ENCODE peak calls at places on chromosome 1, in six cellular contexts. One of them, this sample, is unnamed.

GRCh38 chr1:157994081-157994581 is 686 bp downstream of the KIRREL1 start:
- ATAC-seq in heart left ventricle: peak; percentile 37
- ATAC-seq in right lobe of liver: no peak
- ATAC-seq in HCT116: peak; percentile 32
- ATAC-seq in upper lobe of left lung: peak; percentile 52
- ATAC-seq in HepG2: no peak
- ATAC-seq in this sample: no peak

GRCh38 chr1:183262628-183263220 is 76.7 kb downstream of the LAMC2 start:
- ATAC-seq in heart left ventricle: no peak
- ATAC-seq in right lobe of liver: no peak
- ATAC-seq in HCT116: no peak
- ATAC-seq in upper lobe of left lung: no peak
- ATAC-seq in HepG2: no peak
- ATAC-seq in this sample: no peak

GRCh38 chr1:199646761-199647160 is 380.7 kb upstream of the NR5A2 start:
- ATAC-seq in heart left ventricle: no peak
- ATAC-seq in right lobe of liver: peak; percentile 99
- ATAC-seq in HCT116: no peak
- ATAC-seq in upper lobe of left lung: no peak
- ATAC-seq in HepG2: peak; percentile 74
- ATAC-seq in this sample: no peak

GRCh38 chr1:172146149-172146850 is 274.2 kb upstream of the C1orf105 start:
- ATAC-seq in heart left ventricle: no peak
- ATAC-seq in right lobe of liver: no peak
- ATAC-seq in HCT116: no peak
- ATAC-seq in upper lobe of left lung: no peak
- ATAC-seq in HepG2: no peak
- ATAC-seq in this sample: no peak

GRCh38 chr1:98797506-98797905 is 136.0 kb downstream of the SNX7 start:
- ATAC-seq in heart left ventricle: no peak
- ATAC-seq in right lobe of liver: no peak
- ATAC-seq in HCT116: no peak
- ATAC-seq in upper lobe of left lung: no peak
- ATAC-seq in HepG2: no peak
- ATAC-seq in this sample: no peak

GRCh38 chr1:21680918-21681317 is 11.8 kb upstream of the RAP1GAP start:
- ATAC-seq in heart left ventricle: no peak
- ATAC-seq in right lobe of liver: no peak
- ATAC-seq in HCT116: no peak
- ATAC-seq in upper lobe of left lung: no peak
- ATAC-seq in HepG2: no peak
- ATAC-seq in this sample: no peak

GRCh38 chr1:22471610-22472009 is 20.0 kb downstream of the ZBTB40 start:
- ATAC-seq in heart left ventricle: peak; percentile 6
- ATAC-seq in right lobe of liver: no peak
- ATAC-seq in HCT116: no peak
- ATAC-seq in upper lobe of left lung: no peak
- ATAC-seq in HepG2: no peak
- ATAC-seq in this sample: no peak

GRCh38 chr1:183945432-183946308 is 91.9 kb downstream of the COLGALT2 start:
- ATAC-seq in heart left ventricle: no peak
- ATAC-seq in right lobe of liver: no peak
- ATAC-seq in HCT116: no peak
- ATAC-seq in upper lobe of left lung: peak; percentile 36
- ATAC-seq in HepG2: no peak
- ATAC-seq in this sample: no peak

GRCh38 chr1:159088050-159088449 is 11.5 kb upstream of the AIM2 start:
- ATAC-seq in heart left ventricle: no peak
- ATAC-seq in right lobe of liver: no peak
- ATAC-seq in HCT116: no peak
- ATAC-seq in upper lobe of left lung: no peak
- ATAC-seq in HepG2: no peak
- ATAC-seq in this sample: no peak

DNA sequence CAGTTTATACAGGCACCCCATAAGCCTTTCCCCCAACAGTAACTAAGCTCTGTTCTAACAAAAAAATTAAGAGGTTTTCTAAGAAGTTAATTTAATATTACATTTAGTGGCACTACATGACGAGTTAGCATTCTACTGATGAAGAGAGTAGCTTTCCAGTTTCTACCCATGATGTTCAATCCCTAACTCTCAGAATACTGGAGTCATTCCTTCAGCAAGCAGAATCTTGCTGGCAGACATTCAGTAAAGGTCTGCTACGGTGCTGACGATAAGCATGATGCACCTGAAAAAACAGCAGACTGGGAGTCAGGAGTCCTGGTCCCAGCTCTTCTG is 24.5 kb downstream of the SRSF4 start:
- ATAC-seq in heart left ventricle: no peak
- ATAC-seq in right lobe of liver: no peak
- ATAC-seq in HCT116: no peak
- ATAC-seq in upper lobe of left lung: no peak
- ATAC-seq in HepG2: no peak
- ATAC-seq in this sample: no peak
- H3K27ac ChIP-seq in heart left ventricle: peak overlapping the region; percentile 36
- H3K27ac ChIP-seq in right lobe of liver: no peak overlapping the region
- H3K27ac ChIP-seq in HCT116: no peak overlapping the region
- H3K27ac ChIP-seq in upper lobe of left lung: peak overlapping the region; percentile 68
- H3K27ac ChIP-seq in HepG2: no peak overlapping the region
- H3K27ac ChIP-seq in this sample: peak overlapping the region; percentile 61

GRCh38 chr1:5638582-5638981 is 353.6 kb downstream of the NPHP4 start:
- ATAC-seq in heart left ventricle: no peak
- ATAC-seq in right lobe of liver: no peak
- ATAC-seq in HCT116: no peak
- ATAC-seq in upper lobe of left lung: no peak
- ATAC-seq in HepG2: no peak
- ATAC-seq in this sample: no peak

GRCh38 chr1:5643360-5644090 is 348.7 kb downstream of the NPHP4 start:
- ATAC-seq in heart left ventricle: no peak
- ATAC-seq in right lobe of liver: no peak
- ATAC-seq in HCT116: no peak
- ATAC-seq in upper lobe of left lung: no peak
- ATAC-seq in HepG2: no peak
- ATAC-seq in this sample: no peak

GRCh38 chr1:5639323-5639722 is 352.9 kb downstream of the NPHP4 start:
- ATAC-seq in heart left ventricle: no peak
- ATAC-seq in right lobe of liver: no peak
- ATAC-seq in HCT116: no peak
- ATAC-seq in upper lobe of left lung: no peak
- ATAC-seq in HepG2: no peak
- ATAC-seq in this sample: no peak

GRCh38 chr1:5644281-5645134 is 347.7 kb downstream of the NPHP4 start:
- ATAC-seq in heart left ventricle: no peak
- ATAC-seq in right lobe of liver: no peak
- ATAC-seq in HCT116: no peak
- ATAC-seq in upper lobe of left lung: no peak
- ATAC-seq in HepG2: no peak
- ATAC-seq in this sample: no peak

DNA sequence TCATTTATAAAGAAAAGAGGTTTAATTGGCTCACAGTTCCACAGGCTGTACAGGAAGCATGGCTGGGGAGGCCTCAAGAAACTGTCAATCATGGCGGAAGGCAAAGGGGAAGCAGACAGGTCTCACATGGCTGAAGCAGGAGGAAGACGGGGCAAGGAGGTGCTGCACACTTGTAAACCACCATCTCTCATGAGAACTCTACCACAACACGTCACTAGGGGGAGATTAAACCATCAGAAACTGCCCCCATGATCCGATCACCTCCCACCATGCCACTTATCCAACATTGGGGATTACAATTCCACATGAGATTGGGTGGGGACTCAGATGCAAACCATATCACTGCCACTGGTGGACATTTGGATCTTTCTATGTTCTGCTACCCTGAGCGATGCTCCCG is 351.4 kb downstream of the NPHP4 start:
- ATAC-seq in heart left ventricle: no peak
- ATAC-seq in right lobe of liver: no peak
- ATAC-seq in HCT116: peak; percentile 82
- ATAC-seq in upper lobe of left lung: no peak
- ATAC-seq in HepG2: no peak
- ATAC-seq in this sample: no peak
- TF ChIP-seq POLR2A in heart left ventricle: no peak
- TF ChIP-seq POLR2A in right lobe of liver: no peak
- TF ChIP-seq POLR2A in HCT116: no peak
- TF ChIP-seq POLR2A in upper lobe of left lung: no peak
- TF ChIP-seq POLR2A in HepG2: no peak
- TF ChIP-seq POLR2A in this sample: no peak

GRCh38 chr1:216892581-216892980 is 169.4 kb upstream of the ESRRG start:
- ATAC-seq in heart left ventricle: no peak
- ATAC-seq in right lobe of liver: no peak
- ATAC-seq in HCT116: no peak
- ATAC-seq in upper lobe of left lung: no peak
- ATAC-seq in HepG2: no peak
- ATAC-seq in this sample: no peak
- H3K36me3 ChIP-seq in heart left ventricle: no peaks in the 10 kb centered on the region
- H3K36me3 ChIP-seq in right lobe of liver: no peaks in the 10 kb centered on the region
- H3K36me3 ChIP-seq in HCT116: no peaks in the 10 kb centered on the region
- H3K36me3 ChIP-seq in upper lobe of left lung: no peaks in the 10 kb centered on the region
- H3K36me3 ChIP-seq in HepG2: no peaks in the 10 kb centered on the region
- H3K36me3 ChIP-seq in this sample: no peaks in the 10 kb centered on the region

DNA sequence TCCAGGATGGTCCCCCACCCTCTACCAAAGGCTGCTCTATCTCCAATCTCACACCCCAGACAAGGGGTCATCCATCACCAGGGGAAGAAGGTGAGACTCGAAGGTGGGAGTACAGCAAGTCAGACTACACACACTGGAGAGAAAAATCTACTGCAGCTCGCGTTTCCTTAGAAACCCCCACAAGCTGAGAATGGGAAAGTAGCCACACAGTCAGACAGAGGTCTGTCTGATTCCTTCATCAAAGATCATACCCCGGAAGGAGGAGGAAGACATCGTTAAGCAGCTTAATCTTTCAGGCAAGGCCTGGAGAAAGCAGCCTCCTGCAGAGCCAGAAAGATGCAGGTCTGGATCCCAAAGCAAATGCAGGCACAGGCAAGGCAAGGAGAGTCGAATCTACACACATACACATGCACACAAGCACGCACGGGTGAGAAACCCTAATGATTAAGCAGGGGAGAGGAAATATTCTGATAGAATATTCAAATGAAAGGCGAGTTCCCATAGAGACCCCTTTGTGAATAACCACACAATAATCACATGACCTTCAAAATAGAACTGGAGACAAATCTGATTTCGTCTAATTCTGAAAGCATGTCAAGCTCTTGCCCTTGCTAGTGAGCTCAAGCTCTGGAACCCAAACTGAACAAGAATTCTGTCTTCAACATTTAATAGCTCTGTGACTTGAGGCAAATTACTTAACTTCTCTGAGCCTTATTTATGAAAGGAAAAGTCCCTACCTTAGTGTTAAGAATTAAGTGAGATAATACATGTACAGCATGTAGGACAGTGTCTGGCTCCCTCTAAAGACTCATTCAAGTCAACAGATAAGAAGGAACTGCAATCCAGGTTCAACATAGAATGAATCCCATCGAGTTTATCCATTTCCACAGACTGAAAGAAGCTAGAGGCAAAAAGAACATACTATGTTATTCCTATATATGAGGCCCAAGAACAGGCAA is 387.8 kb downstream of the OMA1 start:
- ATAC-seq in heart left ventricle: no peak
- ATAC-seq in right lobe of liver: no peak
- ATAC-seq in HCT116: no peak
- ATAC-seq in upper lobe of left lung: no peak
- ATAC-seq in HepG2: no peak
- ATAC-seq in this sample: no peak
- H3K27ac ChIP-seq in heart left ventricle: no peak overlapping the region
- H3K27ac ChIP-seq in right lobe of liver: no peak overlapping the region
- H3K27ac ChIP-seq in HCT116: no peak overlapping the region
- H3K27ac ChIP-seq in upper lobe of left lung: no peak overlapping the region
- H3K27ac ChIP-seq in HepG2: no peak overlapping the region
- H3K27ac ChIP-seq in this sample: no peak overlapping the region

GRCh38 chr1:51000160-51000559 is 30.1 kb downstream of the CDKN2C start:
- ATAC-seq in heart left ventricle: no peak
- ATAC-seq in right lobe of liver: no peak
- ATAC-seq in HCT116: no peak
- ATAC-seq in upper lobe of left lung: no peak
- ATAC-seq in HepG2: no peak
- ATAC-seq in this sample: no peak
- TF ChIP-seq POLR2A in heart left ventricle: no peak
- TF ChIP-seq POLR2A in right lobe of liver: no peak
- TF ChIP-seq POLR2A in HCT116: no peak
- TF ChIP-seq POLR2A in upper lobe of left lung: no peak
- TF ChIP-seq POLR2A in HepG2: no peak
- TF ChIP-seq POLR2A in this sample: no peak

GRCh38 chr1:23509896-23510295 is 21.1 kb downstream of the E2F2 start:
- ATAC-seq in heart left ventricle: no peak
- ATAC-seq in right lobe of liver: no peak
- ATAC-seq in HCT116: no peak
- ATAC-seq in upper lobe of left lung: no peak
- ATAC-seq in HepG2: no peak
- ATAC-seq in this sample: no peak
- H3K36me3 ChIP-seq in heart left ventricle: no peaks in the 10 kb centered on the region
- H3K36me3 ChIP-seq in right lobe of liver: no peaks in the 10 kb centered on the region
- H3K36me3 ChIP-seq in HCT116: peaks cover 5% of the 10 kb centered on the region
- H3K36me3 ChIP-seq in upper lobe of left lung: no peaks in the 10 kb centered on the region
- H3K36me3 ChIP-seq in HepG2: peaks cover 27% of the 10 kb centered on the region
- H3K36me3 ChIP-seq in this sample: no peaks in the 10 kb centered on the region

GRCh38 chr1:59557549-59557885 is 257.2 kb upstream of the HOOK1 start:
- ATAC-seq in heart left ventricle: no peak
- ATAC-seq in right lobe of liver: no peak
- ATAC-seq in HCT116: no peak
- ATAC-seq in upper lobe of left lung: no peak
- ATAC-seq in HepG2: no peak
- ATAC-seq in this sample: no peak
- H3K27ac ChIP-seq in heart left ventricle: no peak overlapping the region
- H3K27ac ChIP-seq in right lobe of liver: no peak overlapping the region
- H3K27ac ChIP-seq in HCT116: no peak overlapping the region
- H3K27ac ChIP-seq in upper lobe of left lung: no peak overlapping the region
- H3K27ac ChIP-seq in HepG2: peak overlapping the region; percentile 74
- H3K27ac ChIP-seq in this sample: no peak overlapping the region

DNA sequence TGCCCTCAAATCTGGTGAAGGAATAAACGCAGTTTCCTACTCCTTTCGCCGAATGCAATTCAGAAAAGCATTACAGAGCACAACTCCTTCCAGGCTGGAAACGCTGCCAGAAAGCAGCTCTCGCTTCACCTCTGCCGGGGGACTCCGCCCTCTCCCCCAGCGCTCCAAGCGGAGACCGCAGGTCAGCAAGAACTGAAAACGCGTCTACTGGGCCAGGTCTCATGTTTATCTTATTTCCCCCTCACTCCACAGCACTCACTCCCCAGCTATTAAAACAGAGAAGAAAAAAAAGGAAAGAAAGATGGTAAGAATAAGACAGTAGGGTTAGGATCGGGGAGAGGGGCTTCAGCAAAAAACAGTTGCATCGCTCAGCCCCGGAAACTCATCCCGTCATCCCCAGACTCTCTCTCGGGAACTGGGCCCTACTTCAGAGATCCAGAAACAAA is 833 bp upstream of the RCOR3 start:
- ATAC-seq in heart left ventricle: peak; percentile 56
- ATAC-seq in right lobe of liver: peak; percentile 57
- ATAC-seq in HCT116: peak; percentile 33
- ATAC-seq in upper lobe of left lung: peak; percentile 74
- ATAC-seq in HepG2: peak; percentile 57
- ATAC-seq in this sample: peak; percentile 63
- TF ChIP-seq POLR2A in heart left ventricle: no peak
- TF ChIP-seq POLR2A in right lobe of liver: no peak
- TF ChIP-seq POLR2A in HCT116: no peak
- TF ChIP-seq POLR2A in upper lobe of left lung: peak; percentile 62
- TF ChIP-seq POLR2A in HepG2: no peak
- TF ChIP-seq POLR2A in this sample: no peak

GRCh38 chr1:116036255-116036654 is 59.9 kb downstream of the SLC22A15 start:
- ATAC-seq in heart left ventricle: no peak
- ATAC-seq in right lobe of liver: no peak
- ATAC-seq in HCT116: no peak
- ATAC-seq in upper lobe of left lung: no peak
- ATAC-seq in HepG2: no peak
- ATAC-seq in this sample: no peak
- H3K36me3 ChIP-seq in heart left ventricle: peaks cover 41% of the 10 kb centered on the region
- H3K36me3 ChIP-seq in right lobe of liver: no peaks in the 10 kb centered on the region
- H3K36me3 ChIP-seq in HCT116: no peaks in the 10 kb centered on the region
- H3K36me3 ChIP-seq in upper lobe of left lung: peaks cover 17% of the 10 kb centered on the region
- H3K36me3 ChIP-seq in HepG2: no peaks in the 10 kb centered on the region
- H3K36me3 ChIP-seq in this sample: no peaks in the 10 kb centered on the region

This sample was measured in gastroesophageal sphincter.